ENCODE peak calls at places on chromosome 12, in four cellular contexts. Z, P, E and K are unnamed samples.

GRCh38 chr12:115297445-115297844 is 613.5 kb upstream of the TBX3 start:
- DNase-seq in P (no peak), Z (no peak), E (peak), K (no peak)

GRCh38 chr12:57603758-57604453 is 718 bp upstream of the DTX3 start:
- DNase-seq in E (no peak), P (no peak), Z (peak), K (peak)

GRCh38 chr12:34393821-34394150 is 371.5 kb downstream of the ALG10 start:
- DNase-seq in E (no peak), Z (no peak), P (no peak), K (no peak)

GRCh38 chr12:7060353-7060954 is at the start of gene C1S:
- DNase-seq in Z (peak), E (no peak), P (peak), K (peak)

GRCh38 chr12:130218682-130219081 is 56.4 kb downstream of the FZD10 start:
- DNase-seq in P (no peak), E (no peak), Z (no peak), K (no peak)

GRCh38 chr12:89947437-89948265 is 239.0 kb upstream of the ATP2B1 start:
- DNase-seq in E (no peak), P (no peak), Z (peak), K (no peak)

GRCh38 chr12:8145754-8146415 is 10.9 kb upstream of the ZNF705A start:
- DNase-seq in P (peak), Z (peak), E (peak), K (peak)

GRCh38 chr12:122834921-122835692 is at the start of gene HIP1R:
- DNase-seq in P (no peak), E (peak), Z (no peak), K (peak)

GRCh38 chr12:79441534-79441933 is 249.2 kb downstream of the PAWR start:
- DNase-seq in P (no peak), Z (no peak), E (no peak), K (no peak)

GRCh38 chr12:108302034-108302433 is 37.1 kb downstream of the CMKLR1 start:
- DNase-seq in Z (no peak), E (no peak), P (no peak), K (no peak)

GRCh38 chr12:26240329-26240815 is 45.0 kb downstream of the SSPN start:
- DNase-seq in P (no peak), E (no peak), Z (no peak), K (no peak)

GRCh38 chr12:116661341-116661740 is 76.5 kb downstream of the SPRING1 start:
- DNase-seq in Z (no peak), E (no peak), P (no peak), K (no peak)

GRCh38 chr12:71070416-71071155 is 87.2 kb downstream of the TSPAN8 start:
- DNase-seq in E (no peak), Z (no peak), P (no peak), K (no peak)

GRCh38 chr12:6941267-6941666 is 2.3 kb upstream of the RNU7-1 start:
- DNase-seq in E (no peak), P (no peak), Z (no peak), K (no peak)

GRCh38 chr12:18320036-18320617 is 58.8 kb downstream of the PIK3C2G start:
- DNase-seq in P (peak), E (peak), Z (peak), K (peak)

GRCh38 chr12:105319691-105320209 is 10.7 kb upstream of the C12orf75 start:
- DNase-seq in E (no peak), Z (no peak), P (no peak), K (peak)
- H2BK5ac ChIP-seq in E (no peak), Z (peak), P (peak), K (no peak)

GRCh38 chr12:12880537-12880936 is 10.8 kb upstream of the GPRC5A start:
- DNase-seq in Z (no peak), P (no peak), E (no peak), K (no peak)
- H4K91ac ChIP-seq in Z (peak), P (no peak), E (no peak), K (no peak)

GRCh38 chr12:32039917-32040575 is 66.6 kb upstream of the BICD1 start:
- DNase-seq in P (no peak), E (no peak), Z (no peak), K (no peak)
- H2BK5ac ChIP-seq in P (no peak), E (no peak), Z (no peak), K (no peak)

DNA sequence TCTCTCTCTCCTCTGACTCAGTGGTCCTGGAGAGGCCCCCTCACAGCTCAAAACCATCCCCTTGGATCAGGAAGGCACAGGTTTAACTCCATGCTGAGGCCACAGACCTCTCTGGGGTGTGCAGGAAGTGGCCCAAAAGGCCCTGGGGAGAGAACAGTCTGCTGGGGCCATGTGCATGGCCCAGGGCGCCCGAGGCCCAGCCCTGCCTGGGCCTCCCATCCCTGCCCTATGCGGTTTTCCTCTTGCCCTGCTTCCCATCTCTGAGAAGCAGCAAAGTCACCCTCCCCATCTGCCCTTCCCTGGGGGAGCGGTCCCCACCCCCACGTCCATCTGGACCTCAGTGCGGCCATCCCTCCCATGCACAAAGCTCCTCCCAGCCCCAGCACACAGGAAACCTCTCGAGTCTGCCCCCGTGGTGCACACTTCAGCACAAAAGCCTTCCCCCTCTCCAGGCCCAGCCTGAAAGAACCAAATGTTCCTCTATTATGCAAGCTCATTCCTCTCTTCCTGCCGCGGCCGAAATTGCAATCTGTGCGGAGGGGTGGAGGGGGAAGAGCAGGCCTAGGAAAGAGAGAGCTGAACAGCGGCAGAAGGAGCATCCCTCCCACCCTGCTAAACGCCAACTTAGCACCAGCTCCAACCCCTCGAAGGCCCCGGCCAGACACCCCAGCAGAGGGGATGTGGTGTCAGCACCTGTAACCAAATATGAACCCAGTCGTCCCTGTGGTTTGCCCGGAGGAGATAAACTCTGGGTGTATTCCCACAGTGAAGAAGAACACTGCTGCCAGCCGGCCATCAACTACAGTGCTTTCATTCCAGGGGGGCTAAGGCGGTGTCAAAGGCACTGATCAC is 108.5 kb downstream of the SCARB1 start:
- DNase-seq in Z (peak), E (no peak), P (peak), K (peak)
- H4K91ac ChIP-seq in Z (peak), E (peak), P (peak), K (no peak)

DNA sequence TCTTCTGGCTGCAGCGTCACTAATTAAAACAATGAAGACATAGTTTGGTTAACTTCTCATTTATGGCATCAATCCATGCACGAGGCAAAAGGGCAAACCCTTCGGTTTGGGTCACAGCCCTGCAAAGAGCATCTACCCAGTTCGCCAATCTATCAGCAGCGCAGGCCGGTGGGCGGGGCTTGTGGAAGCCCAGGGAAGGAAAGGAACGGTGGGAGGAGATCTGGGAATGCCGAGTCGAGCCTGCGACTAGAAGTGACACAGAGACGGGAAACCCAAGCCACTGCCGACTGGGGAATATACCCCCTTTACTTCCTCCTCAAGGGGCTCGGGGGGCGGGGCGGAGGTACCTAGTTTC is 463 bp downstream of the KICS2 start:
- DNase-seq in E (peak), Z (peak), P (peak), K (peak)
- H2BK5ac ChIP-seq in E (no peak), Z (peak), P (peak), K (no peak)

GRCh38 chr12:44846826-44847225 is 29.3 kb downstream of the NELL2 start:
- DNase-seq in Z (no peak), E (no peak), P (no peak), K (no peak)
- H4K91ac ChIP-seq in Z (no peak), E (no peak), P (no peak), K (no peak)

GRCh38 chr12:132764231-132764630 is 2.6 kb upstream of the ANKLE2 start:
- DNase-seq in P (no peak), E (no peak), Z (no peak), K (no peak)

GRCh38 chr12:132765366-132765765 is 3.7 kb upstream of the ANKLE2 start:
- DNase-seq in E (no peak), P (no peak), Z (no peak), K (no peak)

GRCh38 chr12:132761911-132762583 is 415 bp upstream of the ANKLE2 start:
- DNase-seq in Z (peak), E (peak), P (peak), K (peak)

GRCh38 chr12:132766380-132767085 is 4.9 kb upstream of the ANKLE2 start:
- DNase-seq in Z (peak), P (no peak), E (no peak), K (no peak)

DNA sequence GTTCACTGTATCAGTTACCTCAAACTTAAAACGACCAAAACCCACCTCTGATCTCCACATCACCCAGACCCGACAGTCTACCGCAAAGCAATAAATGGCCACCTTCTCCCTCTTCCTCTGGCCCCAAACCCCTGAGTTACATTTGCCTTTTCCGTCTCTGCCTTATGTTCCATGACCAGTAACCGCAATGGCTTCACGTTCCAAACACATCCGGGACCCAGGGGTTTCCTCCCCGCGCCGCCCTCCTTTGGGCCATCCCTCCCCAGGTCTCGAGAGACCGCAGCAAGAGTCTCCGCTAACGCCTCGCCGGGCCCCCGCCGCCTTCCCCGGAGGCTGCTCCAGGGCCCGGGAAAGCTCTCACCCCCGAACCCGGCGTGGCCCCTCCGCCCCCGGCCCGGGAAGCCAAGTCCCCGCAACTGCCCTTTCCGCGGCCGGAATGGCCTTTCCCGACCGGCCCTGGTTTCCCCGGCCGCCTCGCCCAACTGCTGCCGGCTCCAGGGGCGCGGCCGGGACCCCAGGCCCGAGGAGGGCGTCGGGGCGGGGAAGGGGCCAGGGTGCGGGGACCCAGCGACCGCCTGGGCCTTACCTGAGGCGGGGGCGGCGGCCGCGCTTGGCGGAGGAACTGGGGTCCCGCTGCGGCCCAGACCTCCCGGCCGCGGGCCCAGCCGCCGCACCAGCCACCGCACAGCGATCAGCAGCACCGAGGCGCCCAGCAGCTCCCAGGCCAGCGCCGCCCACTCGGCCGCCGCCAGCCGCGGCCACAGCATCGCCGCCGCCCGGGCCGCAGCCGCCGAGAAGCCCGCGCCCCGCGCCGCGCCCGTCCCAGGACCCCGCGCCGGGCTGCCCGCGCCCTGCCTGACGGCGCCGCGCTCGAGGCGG is at the start of gene ANKLE2:
- DNase-seq in Z (peak), E (peak), P (no peak), K (no peak)
- H2BK5ac ChIP-seq in Z (peak), E (peak), P (peak), K (no peak)